ENCODE peak calls at places on chromosome 12, in four cellular contexts. One of them, this sample, is unnamed.

GRCh38 chr12:18998343-18999270 is 130.9 kb upstream of the PLEKHA5 start:
- DNase-seq in NCI-H524: peak; percentile 1
- DNase-seq in left ventricle myocardium inferior: no peak
- DNase-seq in SK-N-SH: peak; percentile 50
- DNase-seq in this sample: no peak

GRCh38 chr12:6998708-6999451 is 19.4 kb downstream of the LPCAT3 start:
- DNase-seq in NCI-H524: no peak
- DNase-seq in left ventricle myocardium inferior: no peak
- DNase-seq in SK-N-SH: no peak
- DNase-seq in this sample: no peak

GRCh38 chr12:104686196-104686595 is 229.4 kb downstream of the CHST11 start:
- DNase-seq in NCI-H524: peak; percentile 50
- DNase-seq in left ventricle myocardium inferior: no peak
- DNase-seq in SK-N-SH: no peak
- DNase-seq in this sample: no peak

GRCh38 chr12:85575115-85576096 is 260.8 kb downstream of the RASSF9 start:
- DNase-seq in NCI-H524: peak; percentile 62
- DNase-seq in left ventricle myocardium inferior: peak; percentile 28
- DNase-seq in SK-N-SH: peak; percentile 46
- DNase-seq in this sample: peak; percentile 13

GRCh38 chr12:94078736-94079509 is 69.5 kb upstream of the PLXNC1 start:
- DNase-seq in NCI-H524: no peak
- DNase-seq in left ventricle myocardium inferior: no peak
- DNase-seq in SK-N-SH: no peak
- DNase-seq in this sample: no peak

GRCh38 chr12:132610051-132610759 is at the start of gene LRCOL1:
- DNase-seq in NCI-H524: peak; percentile 47
- DNase-seq in left ventricle myocardium inferior: peak; percentile 63
- DNase-seq in SK-N-SH: peak; percentile 59
- DNase-seq in this sample: peak; percentile 56

GRCh38 chr12:69107541-69107940 is 131.8 kb upstream of the CPSF6 start:
- DNase-seq in NCI-H524: no peak
- DNase-seq in left ventricle myocardium inferior: no peak
- DNase-seq in SK-N-SH: no peak
- DNase-seq in this sample: no peak

GRCh38 chr12:3770891-3771290 is 18.0 kb upstream of the CRACR2A start:
- DNase-seq in NCI-H524: no peak
- DNase-seq in left ventricle myocardium inferior: no peak
- DNase-seq in SK-N-SH: no peak
- DNase-seq in this sample: no peak

GRCh38 chr12:59084758-59085383 is 164.6 kb upstream of the LRIG3 start:
- DNase-seq in NCI-H524: peak; percentile 4
- DNase-seq in left ventricle myocardium inferior: no peak
- DNase-seq in SK-N-SH: peak; percentile 51
- DNase-seq in this sample: peak; percentile 13

GRCh38 chr12:59055204-59055839 is 135.0 kb upstream of the LRIG3 start:
- DNase-seq in NCI-H524: no peak
- DNase-seq in left ventricle myocardium inferior: no peak
- DNase-seq in SK-N-SH: no peak
- DNase-seq in this sample: no peak

GRCh38 chr12:58420496-58420895 is 479.1 kb downstream of the ATP23 start:
- DNase-seq in NCI-H524: no peak
- DNase-seq in left ventricle myocardium inferior: no peak
- DNase-seq in SK-N-SH: no peak
- DNase-seq in this sample: no peak

This sample was measured in H7.